ENCODE peak calls at places on chromosomes 7 and 10, in ten cellular contexts. One of them, this sample, is unnamed.

GRCh38 chr10:34764347-34764991 is 50.6 kb downstream of the PARD3 start:
- DNase-seq in upper lobe of left lung: no peak
- DNase-seq in B cell: no peak
- DNase-seq in MCF 10A: no peak
- DNase-seq in right lobe of liver: no peak
- DNase-seq in neural progenitor cell: no peak
- DNase-seq in A549: no peak
- DNase-seq in endothelial cell: no peak
- DNase-seq in GM20000: no peak
- DNase-seq in glutamatergic neuron: no peak
- DNase-seq in this sample: no peak

GRCh38 chr7:1124164-1124563 is 35.8 kb downstream of the ZFAND2A start:
- DNase-seq in GM20000: no peak
- DNase-seq in MCF 10A: no peak
- DNase-seq in endothelial cell: no peak
- DNase-seq in upper lobe of left lung: no peak
- DNase-seq in A549: no peak
- DNase-seq in B cell: no peak
- DNase-seq in neural progenitor cell: no peak
- DNase-seq in right lobe of liver: no peak
- DNase-seq in glutamatergic neuron: no peak
- DNase-seq in this sample: no peak

GRCh38 chr7:105452085-105452484 is 63.4 kb upstream of the SRPK2 start:
- DNase-seq in GM20000: no peak
- DNase-seq in glutamatergic neuron: no peak
- DNase-seq in right lobe of liver: no peak
- DNase-seq in A549: no peak
- DNase-seq in endothelial cell: no peak
- DNase-seq in B cell: no peak
- DNase-seq in MCF 10A: no peak
- DNase-seq in neural progenitor cell: no peak
- DNase-seq in upper lobe of left lung: no peak
- DNase-seq in this sample: no peak

GRCh38 chr10:76017026-76017732 is 585.8 kb downstream of the LRMDA start:
- DNase-seq in A549: no peak
- DNase-seq in GM20000: no peak
- DNase-seq in right lobe of liver: no peak
- DNase-seq in upper lobe of left lung: no peak
- DNase-seq in glutamatergic neuron: no peak
- DNase-seq in MCF 10A: peak
- DNase-seq in endothelial cell: no peak
- DNase-seq in neural progenitor cell: peak
- DNase-seq in B cell: no peak
- DNase-seq in this sample: no peak

GRCh38 chr10:8088504-8088903 is 34.0 kb downstream of the GATA3 start:
- DNase-seq in glutamatergic neuron: no peak
- DNase-seq in GM20000: peak
- DNase-seq in right lobe of liver: no peak
- DNase-seq in MCF 10A: no peak
- DNase-seq in A549: no peak
- DNase-seq in neural progenitor cell: no peak
- DNase-seq in upper lobe of left lung: no peak
- DNase-seq in B cell: no peak
- DNase-seq in endothelial cell: no peak
- DNase-seq in this sample: no peak

GRCh38 chr10:119315128-119316001 is 108.0 kb downstream of the GRK5 start:
- DNase-seq in glutamatergic neuron: peak
- DNase-seq in right lobe of liver: no peak
- DNase-seq in MCF 10A: peak
- DNase-seq in A549: peak
- DNase-seq in B cell: peak
- DNase-seq in upper lobe of left lung: no peak
- DNase-seq in GM20000: peak
- DNase-seq in neural progenitor cell: peak
- DNase-seq in endothelial cell: no peak
- DNase-seq in this sample: no peak

GRCh38 chr10:126429275-126429674 is 41.0 kb upstream of the ADAM12 start:
- DNase-seq in neural progenitor cell: no peak
- DNase-seq in B cell: no peak
- DNase-seq in right lobe of liver: no peak
- DNase-seq in glutamatergic neuron: no peak
- DNase-seq in A549: no peak
- DNase-seq in endothelial cell: no peak
- DNase-seq in MCF 10A: no peak
- DNase-seq in upper lobe of left lung: no peak
- DNase-seq in GM20000: no peak
- DNase-seq in this sample: no peak

GRCh38 chr10:79409038-79410035 is 36.1 kb downstream of the ZCCHC24 start:
- DNase-seq in neural progenitor cell: no peak
- DNase-seq in right lobe of liver: peak
- DNase-seq in A549: no peak
- DNase-seq in endothelial cell: no peak
- DNase-seq in upper lobe of left lung: no peak
- DNase-seq in glutamatergic neuron: peak
- DNase-seq in GM20000: no peak
- DNase-seq in B cell: no peak
- DNase-seq in MCF 10A: no peak
- DNase-seq in this sample: no peak

GRCh38 chr10:117699436-117700075 is 157.0 kb downstream of the EMX2 start:
- DNase-seq in MCF 10A: peak
- DNase-seq in neural progenitor cell: no peak
- DNase-seq in right lobe of liver: no peak
- DNase-seq in upper lobe of left lung: no peak
- DNase-seq in endothelial cell: no peak
- DNase-seq in GM20000: no peak
- DNase-seq in glutamatergic neuron: no peak
- DNase-seq in B cell: no peak
- DNase-seq in A549: no peak
- DNase-seq in this sample: no peak

GRCh38 chr10:22823109-22823508 is 104.7 kb upstream of the ARMC3 start:
- DNase-seq in neural progenitor cell: no peak
- DNase-seq in B cell: no peak
- DNase-seq in MCF 10A: peak
- DNase-seq in upper lobe of left lung: no peak
- DNase-seq in glutamatergic neuron: no peak
- DNase-seq in endothelial cell: no peak
- DNase-seq in A549: peak
- DNase-seq in right lobe of liver: no peak
- DNase-seq in GM20000: no peak
- DNase-seq in this sample: no peak

GRCh38 chr7:106717997-106718871 is 57.3 kb upstream of the CCDC71L start:
- DNase-seq in B cell: peak
- DNase-seq in neural progenitor cell: no peak
- DNase-seq in right lobe of liver: no peak
- DNase-seq in endothelial cell: no peak
- DNase-seq in GM20000: peak
- DNase-seq in glutamatergic neuron: no peak
- DNase-seq in A549: peak
- DNase-seq in upper lobe of left lung: peak
- DNase-seq in MCF 10A: peak
- DNase-seq in this sample: no peak

GRCh38 chr7:35691827-35692307 is 3.1 kb downstream of the HERPUD2 start:
- DNase-seq in MCF 10A: no peak
- DNase-seq in A549: peak
- DNase-seq in neural progenitor cell: no peak
- DNase-seq in upper lobe of left lung: no peak
- DNase-seq in B cell: no peak
- DNase-seq in glutamatergic neuron: no peak
- DNase-seq in GM20000: peak
- DNase-seq in right lobe of liver: no peak
- DNase-seq in endothelial cell: no peak
- DNase-seq in this sample: no peak

GRCh38 chr10:128064615-128065580 is 61.3 kb downstream of the MKI67 start:
- DNase-seq in glutamatergic neuron: no peak
- DNase-seq in upper lobe of left lung: peak
- DNase-seq in endothelial cell: no peak
- DNase-seq in A549: no peak
- DNase-seq in MCF 10A: peak
- DNase-seq in GM20000: peak
- DNase-seq in right lobe of liver: peak
- DNase-seq in neural progenitor cell: no peak
- DNase-seq in B cell: peak
- DNase-seq in this sample: no peak

GRCh38 chr7:123208793-123209192 is 9.0 kb upstream of the SLC13A1 start:
- DNase-seq in glutamatergic neuron: no peak
- DNase-seq in GM20000: peak
- DNase-seq in upper lobe of left lung: no peak
- DNase-seq in neural progenitor cell: peak
- DNase-seq in endothelial cell: no peak
- DNase-seq in A549: peak
- DNase-seq in B cell: no peak
- DNase-seq in right lobe of liver: no peak
- DNase-seq in MCF 10A: peak
- DNase-seq in this sample: no peak

GRCh38 chr7:5689118-5689517 is 92.3 kb downstream of the RNF216 start:
- DNase-seq in neural progenitor cell: no peak
- DNase-seq in upper lobe of left lung: no peak
- DNase-seq in B cell: no peak
- DNase-seq in A549: no peak
- DNase-seq in GM20000: no peak
- DNase-seq in right lobe of liver: no peak
- DNase-seq in glutamatergic neuron: no peak
- DNase-seq in MCF 10A: peak
- DNase-seq in endothelial cell: no peak
- DNase-seq in this sample: no peak

DNA sequence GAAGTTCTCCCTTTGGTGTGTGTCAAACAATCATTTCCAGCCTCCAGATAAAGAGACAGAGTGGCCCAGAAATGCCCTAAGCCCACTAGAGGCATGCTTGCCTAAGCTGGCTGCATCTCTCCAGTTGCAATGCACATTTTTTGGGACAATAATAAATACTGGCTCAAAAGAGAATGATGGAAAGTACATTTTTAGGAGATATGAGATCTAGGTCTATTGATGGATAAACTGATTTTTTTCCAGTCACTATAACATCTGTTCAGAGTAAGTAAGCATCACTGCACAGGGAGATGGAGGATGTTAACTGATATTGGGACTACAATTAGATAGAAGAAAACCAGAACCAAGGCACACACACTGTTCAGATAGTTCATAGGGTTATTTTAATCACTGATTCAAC is 553.0 kb downstream of the GRM8 start:
- DNase-seq in B cell: no peak
- DNase-seq in right lobe of liver: no peak
- DNase-seq in GM20000: no peak
- DNase-seq in MCF 10A: no peak
- DNase-seq in endothelial cell: no peak
- DNase-seq in upper lobe of left lung: no peak
- DNase-seq in A549: no peak
- DNase-seq in glutamatergic neuron: no peak
- DNase-seq in neural progenitor cell: no peak
- DNase-seq in this sample: no peak
- TF ChIP-seq CTCF in B cell: no peak
- TF ChIP-seq CTCF in right lobe of liver: no peak
- TF ChIP-seq CTCF in GM20000: no peak
- TF ChIP-seq CTCF in MCF 10A: no peak
- TF ChIP-seq CTCF in endothelial cell: no peak
- TF ChIP-seq CTCF in upper lobe of left lung: no peak
- TF ChIP-seq CTCF in A549: no peak
- TF ChIP-seq CTCF in glutamatergic neuron: no peak
- TF ChIP-seq CTCF in neural progenitor cell: peak
- TF ChIP-seq CTCF in this sample: no peak

GRCh38 chr7:34425631-34426384 is 232.2 kb upstream of the NPSR1 start:
- DNase-seq in glutamatergic neuron: no peak
- DNase-seq in MCF 10A: peak
- DNase-seq in neural progenitor cell: no peak
- DNase-seq in A549: no peak
- DNase-seq in GM20000: no peak
- DNase-seq in B cell: no peak
- DNase-seq in endothelial cell: no peak
- DNase-seq in right lobe of liver: no peak
- DNase-seq in upper lobe of left lung: no peak
- DNase-seq in this sample: no peak

GRCh38 chr7:34425194-34425593 is 232.8 kb upstream of the NPSR1 start:
- DNase-seq in B cell: no peak
- DNase-seq in right lobe of liver: no peak
- DNase-seq in A549: no peak
- DNase-seq in glutamatergic neuron: no peak
- DNase-seq in MCF 10A: peak
- DNase-seq in neural progenitor cell: no peak
- DNase-seq in endothelial cell: no peak
- DNase-seq in GM20000: no peak
- DNase-seq in upper lobe of left lung: no peak
- DNase-seq in this sample: no peak

GRCh38 chr7:34430456-34430855 is 227.6 kb upstream of the NPSR1 start:
- DNase-seq in endothelial cell: peak
- DNase-seq in glutamatergic neuron: no peak
- DNase-seq in right lobe of liver: no peak
- DNase-seq in GM20000: peak
- DNase-seq in neural progenitor cell: peak
- DNase-seq in upper lobe of left lung: no peak
- DNase-seq in B cell: no peak
- DNase-seq in A549: peak
- DNase-seq in MCF 10A: peak
- DNase-seq in this sample: no peak
- TF ChIP-seq CTCF in endothelial cell: peak
- TF ChIP-seq CTCF in glutamatergic neuron: peak
- TF ChIP-seq CTCF in right lobe of liver: peak
- TF ChIP-seq CTCF in GM20000: no peak
- TF ChIP-seq CTCF in neural progenitor cell: peak
- TF ChIP-seq CTCF in upper lobe of left lung: no peak
- TF ChIP-seq CTCF in B cell: no peak
- TF ChIP-seq CTCF in A549: peak
- TF ChIP-seq CTCF in MCF 10A: peak
- TF ChIP-seq CTCF in this sample: no peak

GRCh38 chr7:44486693-44487092 is 3.8 kb downstream of the NUDCD3 start:
- DNase-seq in GM20000: no peak
- DNase-seq in neural progenitor cell: no peak
- DNase-seq in right lobe of liver: no peak
- DNase-seq in A549: peak
- DNase-seq in endothelial cell: no peak
- DNase-seq in B cell: no peak
- DNase-seq in upper lobe of left lung: peak
- DNase-seq in glutamatergic neuron: no peak
- DNase-seq in MCF 10A: peak
- DNase-seq in this sample: no peak
- TF ChIP-seq CTCF in GM20000: no peak
- TF ChIP-seq CTCF in neural progenitor cell: no peak
- TF ChIP-seq CTCF in right lobe of liver: no peak
- TF ChIP-seq CTCF in A549: no peak
- TF ChIP-seq CTCF in endothelial cell: no peak
- TF ChIP-seq CTCF in B cell: no peak
- TF ChIP-seq CTCF in upper lobe of left lung: no peak
- TF ChIP-seq CTCF in glutamatergic neuron: no peak
- TF ChIP-seq CTCF in MCF 10A: no peak
- TF ChIP-seq CTCF in this sample: no peak

DNA sequence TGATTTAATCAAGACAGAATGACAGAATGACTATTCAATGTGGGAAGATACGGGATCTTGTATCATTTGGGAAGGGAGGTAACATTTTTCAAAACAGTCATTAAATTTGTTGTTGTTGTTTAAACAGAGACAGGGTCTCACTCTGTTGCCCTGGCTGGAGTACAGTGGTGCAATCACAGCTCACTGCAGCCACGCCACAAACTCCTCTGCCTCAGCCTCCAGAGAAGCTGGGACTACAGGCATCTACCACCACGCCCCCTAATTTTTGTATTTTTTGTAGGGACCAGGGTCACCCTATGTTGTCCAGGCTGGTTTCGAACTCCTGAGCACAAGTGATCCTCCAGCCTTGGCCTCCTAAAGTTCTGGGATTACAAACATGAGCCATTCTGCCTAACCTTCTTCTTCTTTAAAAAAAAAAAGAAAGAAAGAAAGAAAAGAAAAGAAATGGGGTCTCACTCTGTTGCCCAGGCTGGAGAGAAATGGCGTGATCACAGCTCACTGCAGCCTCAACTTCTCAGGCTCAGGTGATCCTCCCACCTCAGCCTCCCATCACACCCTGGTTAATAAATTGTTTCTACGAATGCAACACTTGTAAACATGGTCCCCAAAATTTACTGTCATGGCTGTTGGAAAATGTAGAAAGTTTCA is 24.3 kb downstream of the YWHAG start:
- DNase-seq in A549: no peak
- DNase-seq in MCF 10A: no peak
- DNase-seq in neural progenitor cell: no peak
- DNase-seq in upper lobe of left lung: no peak
- DNase-seq in endothelial cell: no peak
- DNase-seq in GM20000: no peak
- DNase-seq in right lobe of liver: no peak
- DNase-seq in glutamatergic neuron: no peak
- DNase-seq in B cell: no peak
- DNase-seq in this sample: no peak
- TF ChIP-seq CTCF in A549: no peak
- TF ChIP-seq CTCF in MCF 10A: no peak
- TF ChIP-seq CTCF in neural progenitor cell: no peak
- TF ChIP-seq CTCF in upper lobe of left lung: no peak
- TF ChIP-seq CTCF in endothelial cell: no peak
- TF ChIP-seq CTCF in GM20000: no peak
- TF ChIP-seq CTCF in right lobe of liver: no peak
- TF ChIP-seq CTCF in glutamatergic neuron: no peak
- TF ChIP-seq CTCF in B cell: no peak
- TF ChIP-seq CTCF in this sample: no peak